ENCODE peak calls at places on chromosomes 16 and 17, in eight cellular contexts. Z is IMR-90; U is HFFc6; K is CD4-positive, alpha-beta T cell; R is progenitor cell of endocrine pancreas; L is heart right ventricle; W is fibroblast of villous mesenchyme; O is nephron progenitor cell. V is an unnamed sample.

GRCh38 chr16:69410285-69410990 is 14.0 kb upstream of the CYB5B start:
- DNase-seq in K (no peak), L (no peak), U (peak; percentile 75), R (no peak), Z (peak; percentile 83), O (no peak), W (peak; percentile 65), V (no peak)

GRCh38 chr16:59192551-59193199 is 458.6 kb upstream of the GOT2 start:
- DNase-seq in O (peak; percentile 67), R (no peak), W (no peak), L (no peak), U (peak; percentile 9), K (peak; percentile 7), Z (peak; percentile 11), V (no peak)

GRCh38 chr17:50872710-50873424 is 6.7 kb upstream of the TOB1 start:
- DNase-seq in R (no peak), W (peak; percentile 78), K (peak; percentile 25), O (no peak), Z (peak; percentile 25), L (no peak), U (peak; percentile 16), V (no peak)

GRCh38 chr16:2056681-2057407 is 9.1 kb downstream of the TSC2 start:
- DNase-seq in Z (no peak), K (no peak), W (no peak), R (no peak), L (no peak), U (no peak), O (no peak), V (no peak)

GRCh38 chr17:17344507-17345293 is 41.5 kb downstream of the NT5M start:
- DNase-seq in R (no peak), Z (no peak), W (no peak), U (no peak), O (no peak), L (no peak), K (no peak), V (no peak)

GRCh38 chr17:35094902-35095301 is 24.8 kb downstream of the RAD51D start:
- DNase-seq in R (no peak), L (no peak), K (no peak), W (peak; percentile 75), Z (peak; percentile 93), U (peak; percentile 84), O (no peak), V (peak; percentile 66)

GRCh38 chr16:67475051-67475450 is 5.9 kb downstream of the ATP6V0D1 start:
- DNase-seq in L (no peak), O (no peak), W (no peak), K (no peak), Z (no peak), U (no peak), R (no peak), V (no peak)

GRCh38 chr16:75236232-75236631 is 15.2 kb downstream of the BCAR1 start:
- DNase-seq in O (no peak), L (no peak), Z (no peak), W (no peak), R (no peak), K (no peak), U (no peak), V (no peak)

GRCh38 chr17:10768766-10769383 is 35.0 kb downstream of the TMEM238L start:
- DNase-seq in Z (no peak), R (no peak), U (no peak), L (no peak), W (no peak), O (no peak), K (no peak), V (no peak)

GRCh38 chr17:64399071-64399766 is 8.6 kb upstream of the PECAM1 start:
- DNase-seq in U (no peak), O (no peak), Z (no peak), K (no peak), L (no peak), R (no peak), W (no peak), V (peak; percentile 44)

GRCh38 chr17:17206149-17206912 is at the start of gene PLD6:
- DNase-seq in W (peak; percentile 70), K (peak; percentile 85), R (no peak), U (peak; percentile 77), L (peak; percentile 83), Z (peak; percentile 39), O (no peak), V (peak; percentile 79)

GRCh38 chr17:57991537-57991936 is 3.5 kb upstream of the VEZF1 start:
- DNase-seq in Z (no peak), U (no peak), K (no peak), L (no peak), R (no peak), W (no peak), O (no peak), V (no peak)

GRCh38 chr17:44084131-44084538 is 13.6 kb downstream of the G6PC3 start:
- DNase-seq in L (no peak), K (no peak), R (no peak), U (no peak), Z (no peak), W (no peak), O (peak; percentile 39), V (no peak)

GRCh38 chr17:48486557-48486956 is 44.3 kb downstream of the HOXB1 start:
- DNase-seq in W (peak; percentile 92), L (no peak), Z (peak; percentile 100), U (peak; percentile 91), K (no peak), O (no peak), R (no peak), V (peak; percentile 88)

GRCh38 chr17:67615011-67615561 is 102.7 kb upstream of the NOL11 start:
- DNase-seq in U (no peak), L (peak; percentile 28), O (no peak), Z (no peak), W (no peak), R (no peak), K (no peak), V (no peak)

GRCh38 chr16:70302745-70303144 is 3.8 kb downstream of the DDX19B start:
- DNase-seq in K (no peak), L (no peak), W (no peak), U (no peak), Z (no peak), O (no peak), R (no peak), V (no peak)

GRCh38 chr17:49086649-49087048 is 45.9 kb upstream of the B4GALNT2 start:
- DNase-seq in Z (no peak), W (no peak), L (no peak), R (no peak), U (no peak), O (no peak), K (no peak), V (no peak)

GRCh38 chr17:45101883-45102811 is 30.2 kb downstream of the PLCD3 start:
- DNase-seq in W (peak; percentile 50), O (no peak), Z (no peak), L (no peak), R (no peak), K (no peak), U (no peak), V (peak; percentile 48)

DNA sequence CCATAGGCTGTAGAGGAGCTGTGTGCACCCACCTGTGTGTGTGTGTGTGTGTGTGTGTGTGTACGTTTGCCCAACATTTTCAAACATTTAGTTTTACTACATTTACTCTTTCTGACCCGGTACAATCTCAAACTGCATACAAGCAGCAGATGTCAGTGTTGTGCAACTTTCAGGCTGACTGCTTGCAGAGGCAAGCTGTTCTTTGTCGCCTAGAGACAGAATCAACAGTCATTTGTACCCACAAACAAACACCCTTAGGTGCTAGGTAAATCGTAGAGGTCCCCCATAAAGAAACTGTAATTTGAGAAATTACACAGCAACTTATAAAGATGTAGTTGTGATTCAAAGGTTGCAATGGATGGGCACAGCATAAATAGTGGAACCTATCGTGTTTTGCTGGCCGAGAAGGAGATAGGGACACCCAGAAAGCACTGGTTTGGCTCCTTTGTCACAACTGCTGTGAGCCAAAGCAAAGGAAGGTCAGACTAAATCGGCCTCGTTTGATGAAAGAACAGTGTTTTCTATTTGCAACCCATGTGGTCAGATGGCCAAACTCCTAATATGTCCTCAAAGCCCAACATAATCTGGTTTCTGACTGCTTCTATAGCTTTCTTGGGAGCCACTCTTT is 478.4 kb downstream of the TOX3 start:
- DNase-seq in L (no peak), U (peak; percentile 18), O (peak; percentile 27), Z (peak; percentile 10), K (no peak), W (peak; percentile 9), R (peak; percentile 24), V (peak; percentile 9)
- TF ChIP-seq CTCF in L (peak; percentile 23), U (peak; percentile 23), O (peak; percentile 40), Z (peak; percentile 18), K (no peak), W (no peak), R (peak; percentile 63), V (peak; percentile 52)

GRCh38 chr16:31330553-31330890 is 24.5 kb upstream of the ITGAX start:
- DNase-seq in R (no peak), K (no peak), O (no peak), Z (no peak), L (no peak), W (no peak), U (no peak), V (no peak)
- TF ChIP-seq CTCF in R (no peak), K (no peak), O (no peak), Z (no peak), L (no peak), W (no peak), U (no peak), V (no peak)

DNA sequence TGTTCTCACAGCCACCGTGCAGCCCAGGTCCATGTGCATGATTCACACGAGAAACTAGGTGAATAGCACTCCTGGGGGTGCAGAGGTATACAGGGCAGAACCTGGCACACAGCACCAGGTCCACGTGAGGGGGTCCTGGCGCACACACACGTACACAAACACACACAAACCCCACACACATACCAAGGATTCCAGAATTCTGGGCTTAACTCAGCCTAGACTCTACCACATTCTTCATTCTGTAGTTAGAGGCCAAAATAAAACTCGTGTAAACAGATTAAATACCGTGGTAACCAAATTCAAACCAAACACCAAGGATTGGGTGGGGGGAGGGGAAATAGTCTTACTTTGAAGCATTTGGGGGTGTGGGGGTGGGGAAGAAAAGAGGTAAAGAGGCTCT is 58.5 kb downstream of the XYLT1 start:
- DNase-seq in O (no peak), L (no peak), K (no peak), U (peak; percentile 23), W (no peak), Z (peak; percentile 61), R (no peak), V (no peak)
- TF ChIP-seq CTCF in O (no peak), L (no peak), K (no peak), U (no peak), W (no peak), Z (no peak), R (no peak), V (no peak)

GRCh38 chr17:39239640-39240314 is 14.0 kb upstream of the STAC2 start:
- DNase-seq in K (peak; percentile 59), W (no peak), Z (no peak), O (peak; percentile 76), U (no peak), L (peak; percentile 30), R (peak; percentile 63), V (peak; percentile 48)
- TF ChIP-seq CTCF in K (peak; percentile 72), W (peak; percentile 67), Z (peak; percentile 44), O (peak; percentile 61), U (peak; percentile 83), L (peak; percentile 56), R (peak; percentile 70), V (peak; percentile 52)

DNA sequence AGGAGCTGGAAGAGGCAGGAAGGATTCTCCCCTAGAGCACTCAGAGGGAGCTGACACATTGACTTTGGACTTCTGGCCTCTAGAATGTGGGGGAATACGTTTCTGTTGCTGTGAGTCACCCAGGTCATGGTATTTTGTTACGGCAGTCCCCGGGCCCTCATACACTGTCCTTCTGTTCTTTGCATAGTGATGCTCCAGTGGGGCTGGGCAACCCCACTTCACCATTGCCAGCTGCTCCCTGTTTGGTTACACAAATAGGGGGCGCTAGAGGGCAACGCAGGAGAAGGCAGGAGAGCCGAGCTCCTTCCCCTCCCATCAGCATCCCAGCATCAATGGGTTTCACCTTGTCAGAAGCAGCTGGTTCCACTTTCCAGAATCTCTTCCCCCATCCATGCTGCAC is 257.7 kb upstream of the FOXF1 start:
- DNase-seq in U (peak; percentile 15), O (peak; percentile 40), W (peak; percentile 60), R (no peak), Z (peak; percentile 65), K (no peak), L (no peak), V (no peak)
- TF ChIP-seq CTCF in U (peak; percentile 77), O (peak; percentile 45), W (peak; percentile 61), R (peak; percentile 43), Z (peak; percentile 47), K (no peak), L (peak; percentile 40), V (no peak)

V was measured in RWPE1.